ENCODE peak calls at places on chromosomes 4 and X, in seven cellular contexts. I is Caco-2, D is IMR-90, L is neural progenitor cell, O is cardiac muscle cell, V is AG10803, G is GM10248. S is an unnamed sample.

GRCh38 chrX:77446840-77447239 is 349 bp upstream of the FGF16 start:
- DNase-seq in I (no peak), D (no peak), L (no peak), O (no peak), V (peak), G (peak), S (no peak)

GRCh38 chr4:17577660-17578481 is 873 bp downstream of the LAP3 start:
- DNase-seq in I (peak), D (peak), L (no peak), O (peak), V (peak), G (no peak), S (peak)

GRCh38 chr4:73875401-73875800 is 6.2 kb downstream of the CXCL1 start:
- DNase-seq in I (no peak), D (no peak), L (no peak), O (no peak), V (no peak), G (no peak), S (no peak)

GRCh38 chr4:119746951-119747350 is 118.3 kb upstream of the PDE5A start:
- DNase-seq in I (no peak), D (peak), L (no peak), O (no peak), V (peak), G (no peak), S (no peak)

GRCh38 chr4:183185018-183185417 is 86.0 kb downstream of the WWC2 start:
- DNase-seq in I (no peak), D (peak), L (no peak), O (no peak), V (no peak), G (no peak), S (no peak)

GRCh38 chrX:55488559-55489314 is 911 bp downstream of the USP51 start:
- DNase-seq in I (peak), D (peak), L (peak), O (peak), V (peak), G (peak), S (peak)

GRCh38 chr4:163554870-163555465 is 60.5 kb downstream of the TMA16 start:
- DNase-seq in I (no peak), D (peak), L (no peak), O (peak), V (peak), G (no peak), S (no peak)

GRCh38 chrX:148960060-148960459 is 459.6 kb downstream of the AFF2 start:
- DNase-seq in I (no peak), D (no peak), L (no peak), O (no peak), V (no peak), G (no peak), S (no peak)

GRCh38 chr4:133802741-133803140 is 398.8 kb downstream of the PABPC4L start:
- DNase-seq in I (no peak), D (peak), L (no peak), O (no peak), V (no peak), G (no peak), S (no peak)

GRCh38 chrX:78125148-78125547 is 14.3 kb downstream of the TAF9B start:
- DNase-seq in I (no peak), D (no peak), L (no peak), O (no peak), V (no peak), G (no peak), S (no peak)

GRCh38 chrX:71536285-71536684 is 3.4 kb downstream of the OGT start:
- DNase-seq in I (no peak), D (no peak), L (no peak), O (no peak), V (no peak), G (no peak), S (no peak)

GRCh38 chr4:35175487-35175886 is 1068.8 kb downstream of the ARAP2 start:
- DNase-seq in I (no peak), D (no peak), L (no peak), O (no peak), V (no peak), G (no peak), S (no peak)

GRCh38 chr4:836781-837301 is 10.9 kb upstream of the CPLX1 start:
- DNase-seq in I (no peak), D (no peak), L (no peak), O (no peak), V (no peak), G (no peak), S (no peak)

GRCh38 chrX:153477039-153477438 is 6.7 kb upstream of the HAUS7 start:
- DNase-seq in I (no peak), D (peak), L (no peak), O (no peak), V (peak), G (no peak), S (no peak)

GRCh38 chr4:8238515-8239053 is 31.0 kb upstream of the HTRA3 start:
- DNase-seq in I (peak), D (no peak), L (peak), O (peak), V (no peak), G (peak), S (no peak)
- TF ChIP-seq CTCF in I (peak), D (peak), L (peak), O (peak), V (peak), G (peak), S (no peak)

DNA sequence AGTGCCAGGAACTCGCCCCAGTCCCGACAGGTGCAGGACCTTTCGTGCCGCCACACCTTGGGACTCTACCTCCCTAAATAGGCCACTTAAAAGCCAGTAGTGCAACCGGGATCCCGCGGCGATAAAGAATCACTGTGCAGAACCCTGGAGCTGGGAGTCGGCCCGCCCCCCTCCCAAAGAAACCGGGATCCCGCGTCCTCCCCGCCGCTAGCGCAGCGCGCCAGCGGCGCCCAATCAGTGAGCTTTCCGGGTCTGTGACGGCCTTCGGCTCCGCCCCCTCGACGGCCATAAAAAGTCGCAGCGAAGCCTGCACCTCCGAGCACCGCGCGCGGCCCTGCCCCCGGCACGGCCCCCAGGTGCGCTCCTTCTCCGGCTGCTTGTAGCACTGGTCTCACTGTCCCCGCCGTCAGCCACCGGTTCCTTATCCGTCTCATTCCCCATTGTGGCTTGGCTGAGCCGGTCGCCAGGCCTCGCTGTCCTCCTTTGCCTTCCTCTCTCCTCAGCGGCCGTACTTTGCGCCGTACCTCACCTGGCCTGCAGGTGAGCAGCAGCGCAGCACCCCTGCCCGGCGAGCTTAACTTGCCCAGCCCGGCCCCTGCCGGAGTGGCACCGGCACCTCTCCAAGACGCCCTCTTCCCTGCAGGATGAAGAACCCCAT is at the start of gene LRAT:
- DNase-seq in I (peak), D (no peak), L (peak), O (peak), V (no peak), G (peak), S (no peak)
- TF ChIP-seq CTCF in I (peak), D (no peak), L (peak), O (no peak), V (no peak), G (no peak), S (no peak)

DNA sequence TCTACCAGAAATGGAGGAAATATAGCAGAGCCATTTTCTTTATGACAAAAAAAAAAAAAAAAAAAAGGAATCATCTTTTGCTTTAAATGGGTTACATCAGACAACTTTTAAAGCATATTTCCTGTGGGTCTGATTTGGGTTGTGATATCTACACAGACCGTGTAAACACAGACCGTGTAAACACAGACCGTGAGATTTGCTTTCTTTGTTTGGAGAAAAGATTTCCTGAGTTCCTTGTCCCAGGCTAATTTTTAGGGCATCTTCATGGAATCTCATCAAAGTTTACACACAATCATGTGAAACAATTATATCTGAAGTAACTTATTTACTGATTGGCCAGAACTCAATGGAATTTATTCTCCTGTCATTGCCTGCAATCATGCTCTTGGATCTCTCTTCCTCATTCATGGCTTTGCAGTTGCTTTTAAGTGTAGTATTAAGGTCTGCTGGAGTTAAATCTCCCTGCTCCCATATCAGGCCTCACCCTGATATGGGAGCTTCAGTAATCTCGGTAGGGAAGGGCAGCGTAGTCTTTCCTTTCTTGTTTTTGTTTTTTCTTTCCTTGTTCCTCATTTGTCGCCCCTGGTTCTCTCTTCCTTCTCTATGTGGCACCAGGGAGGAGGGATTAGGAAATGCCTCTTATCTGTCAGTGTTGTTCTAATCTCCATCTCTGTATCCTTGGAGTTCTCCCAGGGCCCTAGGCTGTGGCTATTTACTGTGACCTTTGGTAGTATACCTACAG is 248.6 kb upstream of the JADE1 start:
- DNase-seq in I (peak), D (peak), L (no peak), O (no peak), V (no peak), G (no peak), S (no peak)
- TF ChIP-seq CTCF in I (no peak), D (no peak), L (no peak), O (no peak), V (no peak), G (no peak), S (no peak)

DNA sequence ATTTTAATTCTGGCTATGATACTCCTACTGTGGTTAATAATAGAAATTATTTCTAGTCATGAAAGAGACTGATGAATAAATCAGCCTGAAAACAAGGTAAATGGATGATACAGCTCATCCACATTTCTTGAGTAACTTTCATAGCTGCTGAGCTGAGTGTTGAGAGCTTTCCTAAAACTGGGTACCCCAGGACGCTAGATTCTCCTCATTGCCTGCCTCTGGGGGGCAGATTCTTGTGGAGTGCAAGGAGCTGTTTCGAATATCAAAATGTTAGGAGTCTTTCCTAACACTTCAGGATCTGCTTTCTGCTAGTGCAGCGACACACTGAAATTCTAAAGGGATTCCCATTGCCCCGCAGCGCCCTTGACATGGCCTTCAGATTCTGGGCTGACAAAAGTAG is 2.1 kb downstream of the MND1 start:
- DNase-seq in I (no peak), D (peak), L (peak), O (peak), V (peak), G (no peak), S (no peak)
- TF ChIP-seq CTCF in I (no peak), D (peak), L (peak), O (peak), V (peak), G (no peak), S (no peak)